ENCODE peak calls at places on chromosome 2, in eight cellular contexts. R, P, K, B, D, M, U and Y are unnamed samples. For H3K4me1, the result is how much of the 10 kb centered on the place peaks cover.

GRCh38 chr2:169815849-169816248 is 8.9 kb downstream of the METTL5 start:
- DNase-seq in R (no peak), P (no peak), K (no peak), B (peak), D (no peak), M (no peak), U (no peak), Y (peak)

GRCh38 chr2:150495993-150496627 is 8.6 kb upstream of the RND3 start:
- DNase-seq in R (no peak), P (no peak), K (no peak), B (peak), D (no peak), M (no peak), U (no peak), Y (peak)

GRCh38 chr2:205858781-205859478 is 176.6 kb downstream of the NRP2 start:
- DNase-seq in R (peak), P (no peak), K (no peak), B (no peak), D (peak), M (no peak), U (no peak), Y (no peak)

GRCh38 chr2:12507295-12507694 is 209.4 kb upstream of the TRIB2 start:
- DNase-seq in R (no peak), P (no peak), K (no peak), B (peak), D (no peak), M (no peak), U (no peak), Y (peak)

GRCh38 chr2:68742638-68743037 is 8.0 kb downstream of the ARHGAP25 start:
- DNase-seq in R (no peak), P (peak), K (no peak), B (no peak), D (peak), M (no peak), U (no peak), Y (no peak)

GRCh38 chr2:200828104-200828503 is 16.4 kb downstream of the BZW1 start:
- DNase-seq in R (no peak), P (no peak), K (no peak), B (no peak), D (no peak), M (no peak), U (no peak), Y (no peak)

GRCh38 chr2:55707751-55708150 is 14.1 kb upstream of the PNPT1 start:
- DNase-seq in R (no peak), P (no peak), K (no peak), B (no peak), D (no peak), M (peak), U (no peak), Y (no peak)

GRCh38 chr2:128389521-128389920 is 70.9 kb upstream of the HS6ST1 start:
- DNase-seq in R (no peak), P (no peak), K (no peak), B (no peak), D (peak), M (no peak), U (no peak), Y (no peak)

GRCh38 chr2:238136820-238137537 is 1.5 kb upstream of the KLHL30 start:
- DNase-seq in R (peak), P (no peak), K (peak), B (peak), D (no peak), M (no peak), U (no peak), Y (no peak)

GRCh38 chr2:201357216-201357615 is at the start of gene FLACC1:
- DNase-seq in R (peak), P (no peak), K (no peak), B (peak), D (no peak), M (peak), U (no peak), Y (peak)

DNA sequence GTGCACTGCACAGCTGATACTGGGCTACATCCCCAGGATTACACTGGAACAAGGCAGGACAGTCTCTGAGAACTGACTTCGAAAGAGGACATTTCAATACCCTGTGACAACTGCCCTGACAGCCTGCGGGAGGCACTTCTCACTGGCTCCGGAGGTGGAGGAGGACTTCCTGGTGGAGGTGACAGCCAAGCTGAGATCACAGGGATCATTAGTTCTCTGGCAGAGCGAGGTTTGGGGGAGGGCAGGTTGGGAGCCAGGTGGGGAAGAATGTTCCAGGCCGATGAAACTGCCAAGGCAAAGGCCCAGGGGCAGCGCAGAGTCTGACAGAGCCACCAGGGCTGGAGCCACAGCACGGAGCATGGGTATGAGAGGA is 28.0 kb upstream of the NPAS2 start:
- DNase-seq in R (no peak), P (no peak), K (no peak), B (no peak), D (no peak), M (no peak), U (no peak), Y (no peak)
- H3K4me1 ChIP-seq in R (under half), P (under half), K (under half), B (under half), D (under half), M (under half), U (under half), Y (under half)

DNA sequence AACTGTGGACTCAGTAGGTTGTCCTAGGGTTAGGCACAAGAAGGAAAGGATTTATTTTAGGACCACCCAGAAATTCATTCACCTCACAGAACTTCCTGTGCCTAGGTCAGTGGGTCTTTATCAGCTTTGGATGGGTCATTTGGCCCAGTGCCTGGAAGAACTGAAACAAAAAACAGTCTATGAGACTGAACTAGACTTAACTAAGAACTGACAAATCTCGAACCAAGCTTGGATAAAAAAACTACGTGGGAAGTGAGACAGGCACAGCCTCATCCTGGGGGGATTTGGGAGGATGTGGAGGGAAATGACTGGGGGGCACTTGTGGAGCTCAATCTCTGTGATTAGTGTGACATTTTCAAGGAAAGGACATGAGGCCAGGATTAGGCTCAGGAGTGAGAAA is 2.3 kb upstream of the OST4 start:
- DNase-seq in R (no peak), P (no peak), K (no peak), B (no peak), D (no peak), M (no peak), U (no peak), Y (no peak)
- H3K4me1 ChIP-seq in R (under half), P (under half), K (under half), B (under half), D (half or more), M (under half), U (under half), Y (under half)

GRCh38 chr2:223226264-223226663 is 174.3 kb downstream of the KCNE4 start:
- DNase-seq in R (no peak), P (no peak), K (no peak), B (no peak), D (no peak), M (no peak), U (no peak), Y (no peak)
- H3K4me1 ChIP-seq in R (under half), P (under half), K (under half), B (under half), D (under half), M (under half), U (under half), Y (under half)

GRCh38 chr2:222208010-222208690 is 90.6 kb downstream of the PAX3 start:
- DNase-seq in R (no peak), P (no peak), K (no peak), B (no peak), D (no peak), M (no peak), U (no peak), Y (no peak)
- H3K4me1 ChIP-seq in R (under half), P (under half), K (under half), B (under half), D (under half), M (under half), U (under half), Y (under half)

GRCh38 chr2:181310967-181311366 is 146.2 kb upstream of the ITGA4 start:
- DNase-seq in R (no peak), P (no peak), K (no peak), B (no peak), D (no peak), M (no peak), U (no peak), Y (no peak)

GRCh38 chr2:181309576-181309975 is 147.6 kb upstream of the ITGA4 start:
- DNase-seq in R (no peak), P (no peak), K (no peak), B (no peak), D (no peak), M (no peak), U (no peak), Y (no peak)

GRCh38 chr2:181313845-181314244 is 143.3 kb upstream of the ITGA4 start:
- DNase-seq in R (no peak), P (no peak), K (no peak), B (no peak), D (no peak), M (no peak), U (no peak), Y (no peak)

GRCh38 chr2:181311841-181312240 is 145.3 kb upstream of the ITGA4 start:
- DNase-seq in R (no peak), P (peak), K (no peak), B (no peak), D (no peak), M (no peak), U (no peak), Y (no peak)

DNA sequence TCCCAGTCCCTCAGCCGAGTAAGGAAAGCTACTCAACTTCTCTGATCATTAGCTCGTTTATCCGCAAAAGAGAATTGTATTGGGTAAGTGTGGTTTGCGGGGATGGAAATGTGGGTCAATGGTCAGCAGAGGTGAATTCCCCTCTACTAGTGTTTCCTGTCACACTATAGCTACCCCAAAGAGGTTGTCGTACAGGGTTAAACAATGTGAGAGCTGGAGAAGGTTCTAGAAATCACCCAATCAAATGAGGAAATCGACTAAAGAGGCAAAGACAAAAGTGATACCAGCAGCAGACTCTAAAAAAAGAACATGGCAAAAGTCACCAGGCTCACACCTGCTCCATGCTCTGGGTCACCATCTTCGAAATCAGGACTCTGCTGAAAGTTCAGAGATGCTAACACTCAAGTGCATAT is 144.7 kb upstream of the ITGA4 start:
- DNase-seq in R (no peak), P (peak), K (no peak), B (no peak), D (no peak), M (no peak), U (no peak), Y (no peak)
- H3K4me1 ChIP-seq in R (under half), P (under half), K (under half), B (under half), D (under half), M (under half), U (under half), Y (under half)

DNA sequence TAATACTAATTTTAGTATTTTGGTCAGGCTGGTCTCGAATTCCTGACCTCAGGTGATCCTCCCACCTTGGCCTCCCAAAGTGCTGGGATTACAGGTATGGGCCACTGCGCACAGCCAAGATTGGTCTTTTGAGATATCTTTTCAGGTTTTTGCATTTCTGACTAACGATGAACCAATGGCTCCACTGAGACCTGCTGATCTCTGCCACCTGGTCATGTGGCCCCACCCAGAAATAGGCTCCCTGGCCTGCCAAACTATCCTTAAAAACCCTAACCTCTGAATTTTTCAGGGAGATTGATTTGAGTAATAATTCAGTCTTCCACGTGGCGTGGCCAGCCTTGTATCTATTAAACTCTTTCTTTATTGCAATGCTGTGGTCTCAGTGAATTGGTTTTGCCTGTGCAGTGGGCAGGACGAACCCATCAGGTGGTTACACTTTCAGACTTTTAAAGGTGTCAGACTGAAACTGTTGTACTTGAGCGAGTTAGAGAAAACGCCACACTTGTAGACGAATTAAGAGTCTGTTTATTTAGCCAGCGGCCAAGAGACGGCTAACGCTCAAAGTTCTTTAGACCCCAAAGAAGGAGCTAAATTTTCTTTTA is 85.8 kb upstream of the MSH6 start:
- DNase-seq in R (no peak), P (no peak), K (no peak), B (no peak), D (peak), M (no peak), U (no peak), Y (no peak)
- H3K4me1 ChIP-seq in R (under half), P (under half), K (under half), B (under half), D (under half), M (under half), U (under half), Y (under half)